ENCODE peak calls at places on chromosomes 11 and 22, in eight cellular contexts. U, E, N, P, A, B, R and D are unnamed samples.

GRCh38 chr11:70579376-70579955 is 181.1 kb downstream of the CTTN start:
- DNase-seq in N (no peak), P (no peak), R (peak; percentile 75), A (no peak), B (no peak), E (no peak), U (no peak), D (no peak)

GRCh38 chr11:70583781-70584218 is 185.5 kb downstream of the CTTN start:
- DNase-seq in B (no peak), U (no peak), P (no peak), R (peak; percentile 83), N (no peak), E (no peak), A (no peak), D (no peak)

GRCh38 chr11:31805037-31805628 is 6.0 kb downstream of the PAX6 start:
- DNase-seq in P (no peak), N (no peak), E (no peak), B (no peak), A (no peak), R (peak; percentile 42), U (no peak), D (no peak)

GRCh38 chr11:72524711-72525110 is 90.4 kb upstream of the CLPB start:
- DNase-seq in U (no peak), E (no peak), N (no peak), A (no peak), R (no peak), P (peak; percentile 16), B (no peak), D (no peak)

GRCh38 chr11:68549789-68550484 is 89.4 kb downstream of the PPP6R3 start:
- DNase-seq in E (no peak), U (no peak), B (no peak), N (no peak), R (no peak), P (peak; percentile 18), A (no peak), D (no peak)

GRCh38 chr11:77127969-77128691 is at the start of gene MYO7A:
- DNase-seq in N (no peak), A (peak; percentile 52), B (no peak), E (peak; percentile 75), R (peak; percentile 93), U (no peak), P (no peak), D (peak; percentile 71)

GRCh38 chr11:118353084-118353710 is 6.2 kb upstream of the UBE4A start:
- DNase-seq in U (no peak), P (no peak), B (no peak), A (no peak), R (no peak), N (no peak), E (no peak), D (peak; percentile 28)

GRCh38 chr22:22553735-22554134 is 5.3 kb downstream of the PRAME start:
- DNase-seq in R (no peak), U (no peak), N (no peak), E (no peak), P (no peak), A (no peak), B (no peak), D (no peak)

GRCh38 chr22:29300807-29301601 is 5.4 kb upstream of the GAS2L1 start:
- DNase-seq in N (no peak), E (no peak), U (no peak), B (no peak), P (no peak), A (no peak), R (no peak), D (no peak)

GRCh38 chr11:47783087-47783610 is 16.0 kb upstream of the FNBP4 start:
- DNase-seq in E (no peak), N (no peak), P (no peak), R (no peak), A (no peak), U (no peak), B (no peak), D (no peak)

GRCh38 chr22:23064381-23065068 is 5.8 kb upstream of the GNAZ start:
- DNase-seq in N (no peak), U (no peak), R (peak; percentile 57), P (no peak), B (no peak), E (no peak), A (no peak), D (no peak)

GRCh38 chr11:100863080-100863581 is 176.0 kb downstream of the ARHGAP42 start:
- DNase-seq in A (peak; percentile 21), E (no peak), N (no peak), R (no peak), U (no peak), B (peak; percentile 21), P (peak; percentile 84), D (no peak)

GRCh38 chr11:34840736-34841386 is 75.3 kb downstream of the APIP start:
- DNase-seq in N (no peak), A (no peak), B (no peak), R (no peak), E (no peak), U (peak; percentile 36), P (no peak), D (no peak)

GRCh38 chr11:67651976-67652895 is 1.7 kb upstream of the ACY3 start:
- DNase-seq in N (no peak), E (no peak), P (no peak), A (no peak), R (peak; percentile 20), B (no peak), U (no peak), D (no peak)

GRCh38 chr22:30033137-30033536 is 47.1 kb upstream of the HORMAD2 start:
- DNase-seq in B (no peak), E (no peak), P (no peak), N (no peak), U (no peak), A (no peak), R (no peak), D (no peak)

GRCh38 chr22:20244744-20245576 is 23.2 kb downstream of the RTN4R start:
- DNase-seq in A (no peak), R (no peak), P (no peak), B (no peak), U (peak; percentile 66), E (no peak), N (no peak), D (no peak)

GRCh38 chr22:22021160-22021750 is 38.7 kb upstream of the TOP3B start:
- DNase-seq in N (no peak), R (no peak), U (no peak), E (no peak), A (no peak), P (no peak), B (no peak), D (no peak)

GRCh38 chr11:73257342-73258103 is 14.6 kb upstream of the P2RY6 start:
- DNase-seq in B (peak; percentile 26), R (no peak), U (no peak), P (peak; percentile 89), E (no peak), N (no peak), A (peak; percentile 80), D (no peak)

GRCh38 chr22:36010913-36011312 is 17.7 kb downstream of the RBFOX2 start:
- DNase-seq in B (no peak), N (no peak), P (peak; percentile 57), A (peak; percentile 44), R (no peak), E (no peak), U (no peak), D (no peak)

GRCh38 chr22:50189184-50189848 is 3.6 kb downstream of the TRABD start:
- DNase-seq in A (no peak), P (no peak), U (no peak), B (no peak), R (no peak), E (no peak), N (no peak), D (peak; percentile 71)

GRCh38 chr11:134231958-134232674 is 7.6 kb downstream of the VPS26B start:
- DNase-seq in N (no peak), B (no peak), P (no peak), A (no peak), E (no peak), U (no peak), R (no peak), D (no peak)

GRCh38 chr11:2944953-2945756 is 15.9 kb upstream of the PHLDA2 start:
- DNase-seq in A (no peak), P (peak; percentile 60), E (peak; percentile 88), N (no peak), U (no peak), B (peak; percentile 84), R (peak; percentile 99), D (no peak)

GRCh38 chr22:24145446-24146189 is 35.7 kb upstream of the SUSD2 start:
- DNase-seq in E (no peak), B (no peak), R (no peak), N (no peak), A (no peak), U (no peak), P (no peak), D (no peak)

GRCh38 chr22:44088976-44089570 is 65.0 kb downstream of the PARVB start:
- DNase-seq in N (no peak), U (no peak), B (no peak), P (peak; percentile 52), R (peak; percentile 86), A (no peak), E (peak; percentile 26), D (no peak)

GRCh38 chr11:30474151-30474954 is 111.8 kb downstream of the MPPED2 start:
- DNase-seq in P (no peak), B (no peak), E (no peak), A (no peak), N (no peak), R (no peak), U (no peak), D (no peak)